ENCODE peak calls at places on chromosome 16, in seven cellular contexts. V is RWPE1, K is GM13976, B is neural progenitor cell, Z is tibial nerve, O is body of pancreas, L is fibroblast of lung. H is an unnamed sample.

GRCh38 chr16:46883353-46883689 is 841 bp upstream of the GPT2 start:
- DNase-seq in Z (no peak), L (no peak), O (no peak), V (no peak), B (peak; percentile 21), K (no peak), H (no peak)

GRCh38 chr16:31452631-31453106 is 6.6 kb upstream of the ARMC5 start:
- DNase-seq in V (peak; percentile 68), B (no peak), L (peak; percentile 93), K (no peak), Z (no peak), O (no peak), H (no peak)

GRCh38 chr16:86227801-86228200 is 282.5 kb upstream of the FOXF1 start:
- DNase-seq in K (no peak), L (peak; percentile 51), Z (no peak), V (no peak), O (no peak), B (no peak), H (no peak)

GRCh38 chr16:2728034-2728433 is 8.0 kb upstream of the PRSS27 start:
- DNase-seq in O (no peak), V (no peak), L (no peak), Z (no peak), B (no peak), K (no peak), H (no peak)

GRCh38 chr16:69112285-69113129 is 7.1 kb downstream of the HAS3 start:
- DNase-seq in V (no peak), L (peak; percentile 38), B (peak; percentile 84), K (peak; percentile 81), O (peak; percentile 77), Z (no peak), H (no peak)

GRCh38 chr16:80573700-80574120 is 32.9 kb downstream of the DYNLRB2 start:
- DNase-seq in B (no peak), Z (no peak), K (no peak), L (no peak), O (no peak), V (no peak), H (no peak)

GRCh38 chr16:74984194-74984669 is 691 bp downstream of the WDR59 start:
- DNase-seq in Z (no peak), B (no peak), O (peak; percentile 16), K (no peak), L (no peak), V (peak; percentile 4), H (no peak)

GRCh38 chr16:76583466-76583865 is 306.3 kb downstream of the CNTNAP4 start:
- DNase-seq in O (peak; percentile 44), K (no peak), B (no peak), Z (no peak), L (peak; percentile 20), V (no peak), H (no peak)

GRCh38 chr16:78230832-78231231 is 131.4 kb downstream of the WWOX start:
- DNase-seq in O (no peak), Z (no peak), V (peak; percentile 29), L (peak; percentile 72), B (no peak), K (no peak), H (no peak)

GRCh38 chr16:75351183-75351582 is 82.1 kb downstream of the CFDP1 start:
- DNase-seq in O (no peak), L (peak; percentile 68), K (no peak), V (peak; percentile 77), B (no peak), Z (no peak), H (no peak)

GRCh38 chr16:22687031-22687530 is 126.9 kb upstream of the HS3ST2 start:
- DNase-seq in Z (no peak), O (no peak), B (no peak), L (no peak), K (no peak), V (no peak), H (no peak)

GRCh38 chr16:51818342-51818944 is 667.4 kb upstream of the SALL1 start:
- DNase-seq in V (no peak), K (peak; percentile 6), B (peak; percentile 74), L (peak; percentile 80), Z (no peak), O (peak; percentile 58), H (no peak)

GRCh38 chr16:3879887-3880564 is 487 bp downstream of the CREBBP start:
- DNase-seq in O (peak; percentile 82), V (peak; percentile 47), B (peak; percentile 82), Z (peak; percentile 55), L (peak; percentile 58), K (peak; percentile 83), H (peak; percentile 77)

GRCh38 chr16:64150193-64150592 is 971.7 kb downstream of the CDH11 start:
- DNase-seq in Z (no peak), O (no peak), B (no peak), V (no peak), L (peak; percentile 35), K (no peak), H (no peak)

GRCh38 chr16:85029981-85030381 is 2.4 kb downstream of the KIAA0513 start:
- DNase-seq in V (no peak), K (no peak), O (no peak), B (no peak), Z (no peak), L (peak; percentile 85), H (no peak)

GRCh38 chr16:10078541-10078949 is 103.7 kb downstream of the GRIN2A start:
- DNase-seq in Z (no peak), V (no peak), K (no peak), O (no peak), L (no peak), B (peak; percentile 71), H (no peak)

GRCh38 chr16:24508614-24509013 is 30.8 kb upstream of the RBBP6 start:
- DNase-seq in K (no peak), L (peak; percentile 68), Z (no peak), B (no peak), O (no peak), V (peak; percentile 52), H (no peak)

GRCh38 chr16:46658925-46659324 is 30.1 kb downstream of the VPS35 start:
- DNase-seq in V (no peak), K (peak; percentile 56), B (no peak), O (no peak), Z (no peak), L (no peak), H (no peak)

GRCh38 chr16:51290410-51290809 is 139.3 kb upstream of the SALL1 start:
- DNase-seq in Z (no peak), K (no peak), B (no peak), O (no peak), L (no peak), V (no peak), H (no peak)

GRCh38 chr16:4178468-4179010 is 62.3 kb upstream of the ADCY9 start:
- DNase-seq in Z (no peak), K (no peak), O (no peak), L (no peak), B (no peak), V (no peak), H (no peak)

GRCh38 chr16:69725480-69726312 is 664 bp downstream of the NQO1 start:
- DNase-seq in L (no peak), V (no peak), B (no peak), Z (no peak), K (no peak), O (no peak), H (no peak)

GRCh38 chr16:12113581-12114375 is 137.2 kb downstream of the SNX29 start:
- DNase-seq in B (no peak), V (no peak), O (no peak), K (no peak), Z (no peak), L (no peak), H (no peak)

GRCh38 chr16:76614255-76614654 is 337.1 kb downstream of the CNTNAP4 start:
- DNase-seq in Z (no peak), B (no peak), O (peak; percentile 24), V (no peak), K (no peak), L (no peak), H (no peak)

GRCh38 chr16:49441366-49441780 is 67.8 kb downstream of the C16orf78 start:
- DNase-seq in K (peak; percentile 87), O (peak; percentile 34), Z (no peak), V (no peak), L (no peak), B (peak; percentile 49), H (no peak)

GRCh38 chr16:19746561-19746960 is 28.5 kb downstream of the IQCK start:
- DNase-seq in O (no peak), V (no peak), L (no peak), B (peak; percentile 75), Z (no peak), K (no peak), H (no peak)

GRCh38 chr16:90012978-90013745 is 6.1 kb downstream of the DBNDD1 start:
- DNase-seq in B (no peak), V (no peak), L (no peak), K (no peak), Z (no peak), O (no peak), H (no peak)

GRCh38 chr16:70342016-70342415 is 4.7 kb upstream of the DDX19A start:
- DNase-seq in Z (no peak), B (no peak), O (no peak), V (no peak), L (no peak), K (no peak), H (no peak)

GRCh38 chr16:12195296-12195695 is 218.8 kb downstream of the SNX29 start:
- DNase-seq in O (no peak), L (no peak), K (no peak), V (no peak), Z (no peak), B (no peak), H (no peak)

GRCh38 chr16:21262779-21263639 is 15.1 kb downstream of the CRYM start:
- DNase-seq in V (no peak), B (no peak), L (no peak), K (no peak), Z (no peak), O (no peak), H (no peak)
- TF ChIP-seq CTCF in V (no peak), B (no peak), L (no peak), K (no peak), Z (no peak), O (no peak), H (no peak)

GRCh38 chr16:1401061-1401757 is 13.3 kb downstream of the UNKL start:
- DNase-seq in L (no peak), B (no peak), Z (no peak), O (no peak), V (no peak), K (no peak), H (no peak)
- TF ChIP-seq CTCF in L (no peak), B (no peak), Z (no peak), O (no peak), V (no peak), K (no peak), H (no peak)

GRCh38 chr16:57381791-57382534 is 9.7 kb downstream of the CX3CL1 start:
- DNase-seq in V (no peak), O (no peak), L (no peak), Z (no peak), K (no peak), B (no peak), H (no peak)
- TF ChIP-seq CTCF in V (no peak), O (no peak), L (no peak), Z (no peak), K (no peak), B (no peak), H (no peak)

DNA sequence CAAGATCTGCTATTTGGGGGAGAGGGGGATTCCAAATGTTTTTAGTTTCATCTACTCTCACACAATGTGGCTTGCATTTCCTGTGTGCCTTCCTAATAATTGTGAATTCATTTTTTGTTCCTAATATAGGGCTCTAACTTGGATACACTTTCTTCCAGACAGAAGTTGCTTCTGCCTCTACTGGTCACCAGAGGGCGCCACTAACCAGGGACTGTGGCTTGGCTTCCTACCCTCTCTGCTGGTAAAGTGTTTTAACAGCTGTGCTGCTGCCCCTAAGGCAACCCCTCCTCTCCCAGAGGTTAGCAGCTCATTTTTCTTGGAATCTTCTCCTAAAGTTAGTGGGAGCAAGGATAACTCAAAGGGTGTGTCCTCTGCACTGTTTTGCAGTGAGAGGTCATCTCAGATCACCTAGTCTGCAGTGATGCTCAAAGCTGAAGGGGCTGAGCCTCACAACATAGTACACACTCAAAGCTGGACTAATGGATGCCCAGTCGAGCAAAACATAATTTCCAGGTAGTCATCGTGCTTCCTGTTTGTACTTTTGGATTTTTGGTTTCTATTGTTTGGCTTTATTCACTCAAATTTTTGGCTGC is 5.0 kb upstream of the PRSS54 start:
- DNase-seq in Z (no peak), L (peak; percentile 16), K (no peak), V (no peak), O (no peak), B (peak; percentile 71), H (no peak)
- TF ChIP-seq CTCF in Z (no peak), L (peak; percentile 66), K (peak; percentile 19), V (peak; percentile 60), O (peak; percentile 35), B (peak; percentile 87), H (peak; percentile 16)

H was measured in mesothelial cell of epicardium.